ENCODE peak calls at places on chromosomes 5 and 9, in eight cellular contexts. W is PC-9, C is transverse colon, R is hepatocyte, H is adrenal gland, Z is suprapubic skin, V is body of pancreas, P is stomach. I is an unnamed sample.
A peak's percentile ranks its signal among the peaks of the same experiment; 100 is the strongest.

GRCh38 chr9:114250235-114250568 is 72.7 kb upstream of the ORM1 start:
- DNase-seq in R (peak; percentile 79), H (no peak), V (peak; percentile 95), P (peak; percentile 86), Z (peak; percentile 80), C (peak; percentile 55), W (no peak), I (peak; percentile 87)

GRCh38 chr5:156505101-156505500 is 178.1 kb downstream of the SGCD start:
- DNase-seq in P (no peak), C (no peak), W (no peak), Z (no peak), R (no peak), H (no peak), V (no peak), I (no peak)

GRCh38 chr9:77903666-77904248 is 127.9 kb downstream of the GNAQ start:
- DNase-seq in Z (no peak), H (no peak), P (no peak), C (no peak), R (no peak), W (peak; percentile 33), V (no peak), I (no peak)

GRCh38 chr5:71734141-71734540 is 15.1 kb downstream of the CARTPT start:
- DNase-seq in Z (no peak), W (no peak), R (no peak), H (no peak), P (no peak), V (no peak), C (no peak), I (no peak)

GRCh38 chr5:11452854-11453253 is 451.4 kb downstream of the CTNND2 start:
- DNase-seq in W (no peak), Z (no peak), H (no peak), P (no peak), R (no peak), C (no peak), V (no peak), I (no peak)

GRCh38 chr9:72946318-72946717 is 6.5 kb downstream of the ALDH1A1 start:
- DNase-seq in H (no peak), P (no peak), R (no peak), W (no peak), V (no peak), Z (no peak), C (no peak), I (no peak)

GRCh38 chr9:134669556-134669955 is 28.0 kb downstream of the COL5A1 start:
- DNase-seq in Z (no peak), C (no peak), V (no peak), W (no peak), R (no peak), H (no peak), P (no peak), I (no peak)

GRCh38 chr9:17600962-17601593 is 22.2 kb downstream of the SH3GL2 start:
- DNase-seq in C (no peak), R (peak; percentile 16), P (no peak), Z (no peak), H (no peak), V (no peak), W (no peak), I (no peak)

GRCh38 chr9:113570749-113571711 is 107.5 kb downstream of the RGS3 start:
- DNase-seq in Z (no peak), V (peak; percentile 11), H (peak; percentile 48), C (peak; percentile 6), R (no peak), W (no peak), P (no peak), I (no peak)

DNA sequence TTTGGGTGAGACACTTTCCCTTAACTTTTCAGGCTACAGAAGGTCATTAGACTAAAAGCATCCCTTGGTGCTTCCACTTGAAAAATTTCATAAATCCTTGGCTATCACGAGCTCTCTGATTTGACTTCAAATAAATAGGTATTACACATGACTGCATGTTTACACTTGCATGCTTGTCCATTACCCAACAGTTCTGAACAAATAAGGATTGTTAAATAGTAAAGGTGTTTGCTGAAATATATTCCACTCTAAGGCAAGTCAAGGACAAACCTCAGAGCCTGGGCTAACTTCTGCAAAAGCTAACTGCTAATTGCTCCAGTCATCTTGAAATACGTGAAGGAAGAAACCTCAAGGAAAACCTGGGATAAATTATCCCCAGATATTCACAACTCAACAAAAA is 14.5 kb downstream of the FBXW2 start:
- DNase-seq in P (no peak), R (no peak), W (no peak), V (peak; percentile 18), H (no peak), Z (no peak), C (no peak), I (no peak)
- H3K27ac ChIP-seq in P (peak overlapping the region; percentile 26), R (peak overlapping the region; percentile 71), W (peak overlapping the region; percentile 9), V (no peak overlapping the region), H (no peak overlapping the region), Z (peak overlapping the region; percentile 62), C (no peak overlapping the region), I (no peak overlapping the region)

GRCh38 chr9:127555830-127556820 is 56.0 kb upstream of the STXBP1 start:
- DNase-seq in W (peak; percentile 94), C (peak; percentile 75), H (peak; percentile 93), Z (peak; percentile 93), R (peak; percentile 80), P (peak; percentile 70), V (peak; percentile 75), I (no peak)
- H3K4me3 ChIP-seq in W (no peak overlapping the region), C (no peak overlapping the region), H (no peak overlapping the region), Z (no peak overlapping the region), R (no peak overlapping the region), P (no peak overlapping the region), V (no peak overlapping the region), I (peak overlapping the region; percentile 37)

GRCh38 chr5:77080905-77081304 is 6.2 kb downstream of the ZBED3 start:
- DNase-seq in V (no peak), P (no peak), R (no peak), Z (no peak), C (no peak), W (no peak), H (no peak), I (no peak)

GRCh38 chr5:77087484-77088291 is 603 bp upstream of the ZBED3 start:
- DNase-seq in P (peak; percentile 66), C (peak; percentile 21), H (peak; percentile 53), R (peak; percentile 32), W (peak; percentile 3), V (peak; percentile 19), Z (peak; percentile 62), I (no peak)

GRCh38 chr5:77082280-77082679 is 4.8 kb downstream of the ZBED3 start:
- DNase-seq in C (no peak), R (no peak), V (no peak), W (no peak), P (no peak), Z (no peak), H (no peak), I (no peak)

GRCh38 chr5:77083088-77083487 is 4.0 kb downstream of the ZBED3 start:
- DNase-seq in C (no peak), H (no peak), W (no peak), P (no peak), R (no peak), Z (no peak), V (no peak), I (no peak)

DNA sequence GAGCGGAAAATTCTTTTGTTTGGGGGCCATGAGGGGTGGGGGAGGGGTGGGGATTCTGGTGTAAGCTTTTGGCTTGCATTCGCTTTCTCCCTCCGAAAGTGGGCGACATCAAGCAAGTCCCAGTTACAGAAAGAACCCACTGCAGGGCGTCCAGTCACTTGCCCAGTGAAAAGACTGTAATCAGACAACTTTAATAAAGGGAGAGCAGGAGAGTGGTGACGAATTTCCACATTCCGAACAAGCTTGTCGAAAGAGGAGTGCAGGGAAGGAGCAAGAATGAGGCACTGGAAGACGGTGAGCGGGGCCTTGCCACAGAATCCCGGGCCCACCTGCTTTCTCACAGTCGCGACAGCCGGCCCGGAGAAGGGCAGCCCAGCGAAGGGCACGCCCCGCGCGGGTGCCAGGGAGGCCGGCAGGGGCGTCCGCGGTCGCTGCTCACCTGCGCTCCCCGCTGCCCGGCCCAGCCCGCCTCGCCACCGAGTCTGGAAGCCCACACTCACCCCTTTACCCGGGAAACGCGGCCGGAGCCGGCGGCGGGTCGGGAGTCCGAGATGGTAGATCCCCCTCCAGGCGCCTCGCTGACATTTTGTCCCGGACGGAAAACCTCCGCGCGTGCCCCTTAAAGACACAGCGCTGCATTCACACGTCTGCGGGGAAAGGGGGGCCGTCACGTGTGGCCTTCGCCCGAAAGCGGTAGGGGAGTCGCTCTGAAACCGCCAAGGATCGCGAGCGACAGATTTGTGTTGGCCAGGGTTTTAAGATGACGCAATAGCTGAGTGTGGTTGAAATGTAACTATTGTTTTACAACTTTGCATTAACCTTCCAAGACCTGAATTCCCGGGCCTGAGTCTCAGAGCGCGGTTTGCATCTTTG is at the start of gene ZBED3:
- DNase-seq in P (peak; percentile 72), R (peak; percentile 89), W (peak; percentile 66), C (peak; percentile 83), H (peak; percentile 81), V (peak; percentile 85), Z (peak; percentile 83), I (peak; percentile 83)
- TF ChIP-seq CTCF in P (no peak), R (peak; percentile 24), W (no peak), C (peak; percentile 28), H (peak; percentile 15), V (peak; percentile 40), Z (no peak), I (no peak)

DNA sequence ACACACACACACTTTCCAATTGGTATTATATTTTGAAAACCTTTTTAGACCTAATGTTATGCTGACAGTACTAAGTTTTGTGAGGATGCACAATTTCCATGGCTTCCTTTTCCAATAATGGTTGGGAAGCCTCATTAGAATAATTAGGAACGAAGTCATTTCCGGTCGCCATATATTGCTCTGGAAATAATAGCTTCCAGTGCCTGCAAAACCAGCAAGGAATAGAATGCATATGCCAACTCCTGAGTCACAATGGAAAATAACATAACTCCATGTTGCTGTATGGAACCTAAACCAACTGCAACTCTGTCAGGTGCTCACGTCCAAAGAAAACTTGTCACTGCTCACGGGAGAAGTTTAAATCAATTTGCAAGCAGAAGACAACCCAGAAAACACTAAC is 222.0 kb downstream of the EBF1 start:
- DNase-seq in C (no peak), Z (no peak), W (no peak), H (no peak), P (no peak), R (no peak), V (no peak), I (no peak)
- H3K27ac ChIP-seq in C (no peak overlapping the region), Z (no peak overlapping the region), W (no peak overlapping the region), H (peak overlapping the region; percentile 34), P (no peak overlapping the region), R (no peak overlapping the region), V (no peak overlapping the region), I (peak overlapping the region; percentile 56)

DNA sequence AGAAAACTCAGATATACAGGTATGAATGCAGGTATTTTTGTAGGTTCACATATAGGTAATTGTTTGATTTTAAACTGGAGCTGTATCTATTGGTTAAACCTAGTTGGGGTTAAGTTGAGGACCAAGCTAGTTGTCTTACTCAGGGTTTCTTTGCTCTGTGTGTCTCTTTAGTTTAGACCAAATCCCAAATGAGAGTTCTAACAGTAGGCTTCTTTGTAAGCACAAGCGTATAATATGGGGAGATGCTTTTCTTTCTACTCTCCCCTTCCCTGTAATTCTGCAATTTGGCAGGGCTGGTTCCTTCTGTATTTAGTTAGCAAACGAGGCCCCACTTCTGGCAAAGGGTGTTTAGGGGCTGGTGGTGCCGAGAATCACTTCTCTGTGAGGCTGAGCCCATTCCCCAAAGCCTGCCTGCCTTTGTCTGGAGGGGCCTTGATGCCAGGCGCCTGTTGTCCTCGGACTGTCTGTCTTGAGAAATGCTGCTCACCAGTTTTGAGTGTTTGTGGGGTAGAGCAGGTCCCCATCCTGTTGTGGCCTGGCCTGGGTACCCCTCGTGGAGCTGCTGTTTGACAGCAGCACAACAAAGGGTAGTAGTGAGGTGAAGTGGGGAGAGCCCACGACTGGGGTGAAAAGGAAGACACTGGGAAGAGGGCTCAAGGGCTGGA is 259.3 kb downstream of the FANCC start:
- DNase-seq in W (no peak), V (no peak), R (no peak), Z (no peak), C (no peak), H (no peak), P (no peak), I (no peak)
- H3K4me3 ChIP-seq in W (no peak overlapping the region), V (no peak overlapping the region), R (no peak overlapping the region), Z (peak overlapping the region; percentile 5), C (peak overlapping the region; percentile 16), H (no peak overlapping the region), P (peak overlapping the region; percentile 27), I (peak overlapping the region; percentile 68)

I was measured in coronary artery.